ENCODE peak calls at places on chromosomes 7 and 10, in six cellular contexts. T, R, B, X, K and G are unnamed samples.

GRCh38 chr7:92461027-92462003 is 14.0 kb downstream of the GATAD1 start:
- DNase-seq in T (peak; percentile 66), R (peak; percentile 9), B (peak; percentile 78), X (peak; percentile 68), K (peak; percentile 71), G (peak; percentile 67)

GRCh38 chr7:87398441-87398840 is 53.0 kb downstream of the CROT start:
- DNase-seq in T (no peak), R (peak; percentile 41), B (no peak), X (no peak), K (peak; percentile 60), G (no peak)

GRCh38 chr10:132880148-132880981 is 62.0 kb downstream of the CFAP46 start:
- DNase-seq in T (no peak), R (no peak), B (no peak), X (no peak), K (no peak), G (no peak)

GRCh38 chr10:9762966-9763656 is 1254.6 kb upstream of the CELF2 start:
- DNase-seq in T (no peak), R (no peak), B (no peak), X (no peak), K (peak; percentile 91), G (no peak)

GRCh38 chr10:48192916-48193450 is 81.5 kb downstream of the FRMPD2 start:
- DNase-seq in T (no peak), R (no peak), B (no peak), X (no peak), K (no peak), G (no peak)

GRCh38 chr7:12731775-12732174 is 44.3 kb downstream of the ARL4A start:
- DNase-seq in T (no peak), R (no peak), B (no peak), X (peak; percentile 51), K (no peak), G (no peak)

GRCh38 chr7:130275826-130276291 is 9.2 kb downstream of the CPA2 start:
- DNase-seq in T (no peak), R (peak; percentile 91), B (no peak), X (no peak), K (no peak), G (no peak)

GRCh38 chr7:2760098-2760889 is 72.3 kb downstream of the AMZ1 start:
- DNase-seq in T (peak; percentile 66), R (no peak), B (peak; percentile 86), X (peak; percentile 39), K (peak; percentile 76), G (peak; percentile 15)

GRCh38 chr7:86598311-86598710 is 45.4 kb upstream of the GRM3 start:
- DNase-seq in T (no peak), R (no peak), B (peak; percentile 84), X (peak; percentile 16), K (no peak), G (no peak)

GRCh38 chr7:74343281-74344127 is 54.3 kb downstream of the CLIP2 start:
- DNase-seq in T (peak; percentile 91), R (peak; percentile 68), B (no peak), X (peak; percentile 47), K (peak; percentile 93), G (no peak)

GRCh38 chr7:149238051-149238450 is 1.4 kb upstream of the ZNF212 start:
- DNase-seq in T (peak; percentile 58), R (peak; percentile 65), B (no peak), X (no peak), K (peak; percentile 51), G (no peak)

GRCh38 chr7:25098096-25099046 is 26.7 kb downstream of the CYCS start:
- DNase-seq in T (peak; percentile 83), R (peak; percentile 31), B (peak; percentile 83), X (peak; percentile 73), K (peak; percentile 88), G (peak; percentile 83)

GRCh38 chr7:157633465-157634185 is 296.8 kb downstream of the DNAJB6 start:
- DNase-seq in T (no peak), R (no peak), B (no peak), X (no peak), K (no peak), G (no peak)

GRCh38 chr7:464177-464711 is 55.4 kb downstream of the PDGFA start:
- DNase-seq in T (no peak), R (no peak), B (no peak), X (no peak), K (no peak), G (no peak)

DNA sequence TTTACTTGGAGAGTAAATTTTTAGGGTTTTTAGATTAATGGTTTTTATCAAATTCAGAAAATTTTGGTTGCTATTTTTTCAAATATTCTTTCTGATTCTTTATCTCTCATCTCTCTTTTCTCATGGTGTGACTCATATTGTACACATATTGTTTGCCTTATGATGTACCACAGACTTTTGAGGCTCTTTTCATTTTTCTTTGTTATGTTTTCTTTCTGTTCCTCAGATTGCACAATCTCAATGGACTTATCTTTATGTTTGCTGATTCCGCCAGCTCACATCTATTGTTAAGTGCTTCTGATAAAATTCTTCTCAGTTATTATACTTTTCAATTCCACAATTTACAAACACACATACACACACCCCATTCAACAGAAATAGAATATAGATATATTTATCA is 168.2 kb upstream of the IGFBP3 start:
- DNase-seq in T (no peak), R (no peak), B (no peak), X (no peak), K (peak; percentile 6), G (no peak)
- H3K4me2 ChIP-seq in T (peak overlapping the region; percentile 6), R (no peak overlapping the region), B (no peak overlapping the region), X (no peak overlapping the region), K (no peak overlapping the region), G (no peak overlapping the region)

GRCh38 chr10:32163774-32164148 is 107.5 kb upstream of the KIF5B start:
- DNase-seq in T (no peak), R (no peak), B (no peak), X (no peak), K (no peak), G (no peak)
- H3K4me2 ChIP-seq in T (no peak overlapping the region), R (no peak overlapping the region), B (no peak overlapping the region), X (no peak overlapping the region), K (no peak overlapping the region), G (no peak overlapping the region)

DNA sequence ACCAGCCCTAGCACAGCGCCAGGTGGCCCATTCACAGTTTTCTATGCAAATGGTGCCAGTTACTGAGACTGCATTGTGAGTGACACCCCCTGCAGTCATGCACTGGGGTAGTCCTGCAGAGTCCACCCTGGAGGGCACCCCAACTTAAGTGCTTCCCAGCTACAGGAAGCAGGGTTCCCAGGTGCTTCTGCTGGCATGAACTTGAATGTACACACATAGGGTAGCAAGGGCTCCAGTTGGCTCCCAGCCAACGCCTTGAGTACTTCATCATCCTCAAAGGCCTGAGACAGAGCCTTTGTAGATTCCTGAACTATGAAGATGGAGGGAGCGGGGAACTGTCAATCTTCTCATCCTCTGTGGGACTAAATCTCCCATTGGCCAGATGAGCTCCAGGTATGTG is 11.5 kb upstream of the NPFFR1 start:
- DNase-seq in T (no peak), R (no peak), B (no peak), X (no peak), K (no peak), G (no peak)
- H3K4me2 ChIP-seq in T (no peak overlapping the region), R (no peak overlapping the region), B (no peak overlapping the region), X (no peak overlapping the region), K (no peak overlapping the region), G (no peak overlapping the region)

DNA sequence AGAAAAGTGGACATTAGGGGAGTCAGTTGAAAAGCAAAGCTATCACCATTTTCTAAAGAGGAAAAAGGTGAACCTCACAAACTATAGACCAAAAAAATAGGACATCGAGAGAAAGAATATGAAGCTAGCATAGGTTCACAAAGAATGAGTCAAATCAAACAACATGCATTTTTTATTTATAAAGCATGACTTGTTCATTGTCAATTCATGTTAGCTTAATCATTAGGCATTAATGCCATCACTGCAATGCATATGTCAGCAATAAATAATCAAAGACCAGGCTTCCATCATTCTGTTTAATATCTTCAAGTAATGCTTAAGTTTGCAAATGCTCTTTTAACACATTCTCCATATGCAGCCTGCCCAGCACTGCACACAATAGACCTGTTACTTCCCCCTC is 8.9 kb upstream of the MAGI2 start:
- DNase-seq in T (no peak), R (no peak), B (no peak), X (no peak), K (no peak), G (no peak)
- H3K4me2 ChIP-seq in T (peak overlapping the region; percentile 66), R (no peak overlapping the region), B (no peak overlapping the region), X (no peak overlapping the region), K (no peak overlapping the region), G (no peak overlapping the region)

GRCh38 chr10:13117842-13118783 is 18.1 kb downstream of the OPTN start:
- DNase-seq in T (no peak), R (no peak), B (no peak), X (no peak), K (no peak), G (peak; percentile 18)
- H3K4me2 ChIP-seq in T (no peak overlapping the region), R (no peak overlapping the region), B (no peak overlapping the region), X (no peak overlapping the region), K (no peak overlapping the region), G (no peak overlapping the region)

GRCh38 chr10:96714856-96715255 is 5.5 kb downstream of the PIK3AP1 start:
- DNase-seq in T (no peak), R (no peak), B (no peak), X (no peak), K (no peak), G (no peak)

GRCh38 chr10:96718304-96718990 is 1.9 kb downstream of the PIK3AP1 start:
- DNase-seq in T (no peak), R (no peak), B (no peak), X (peak; percentile 27), K (no peak), G (peak; percentile 82)

GRCh38 chr10:96719205-96719604 is 1.1 kb downstream of the PIK3AP1 start:
- DNase-seq in T (no peak), R (no peak), B (no peak), X (no peak), K (no peak), G (peak; percentile 60)

GRCh38 chr10:96714031-96714590 is 6.2 kb downstream of the PIK3AP1 start:
- DNase-seq in T (no peak), R (peak; percentile 11), B (no peak), X (no peak), K (peak; percentile 64), G (no peak)

GRCh38 chr10:96716396-96716795 is 3.9 kb downstream of the PIK3AP1 start:
- DNase-seq in T (no peak), R (no peak), B (no peak), X (no peak), K (no peak), G (no peak)
- H3K4me2 ChIP-seq in T (no peak overlapping the region), R (no peak overlapping the region), B (no peak overlapping the region), X (no peak overlapping the region), K (no peak overlapping the region), G (peak overlapping the region; percentile 38)

GRCh38 chr7:70571403-70571911 is 560.5 kb upstream of the GALNT17 start:
- DNase-seq in T (peak; percentile 36), R (peak; percentile 70), B (no peak), X (no peak), K (peak; percentile 61), G (no peak)
- H3K4me2 ChIP-seq in T (peak overlapping the region; percentile 68), R (no peak overlapping the region), B (no peak overlapping the region), X (no peak overlapping the region), K (no peak overlapping the region), G (no peak overlapping the region)